ENCODE peak calls at places on chromosome 1, in eight cellular contexts. L is fibroblast of the aortic adventitia; J is cardiac muscle cell; P is breast epithelium; M is aorta; Q is NCI-H524 treated with DMSO at 0.1 percent for 48 hours; K is neural progenitor cell; U is stimulated activated CD8-positive, alpha-beta memory T cell treated with anti-CD3 and anti-CD28 coated beads, Interleukin-7, amount 100 ng/mL, for 1 hour. Y is an unnamed sample.

GRCh38 chr1:31660871-31661455 is 16.3 kb upstream of the PEF1 start:
- DNase-seq in L (no peak), J (no peak), P (no peak), M (no peak), Q (no peak), K (no peak), U (no peak), Y (no peak)

GRCh38 chr1:229596961-229597699 is 28.8 kb downstream of the TAF5L start:
- DNase-seq in L (peak; percentile 74), J (peak; percentile 33), P (no peak), M (peak; percentile 87), Q (no peak), K (no peak), U (no peak), Y (no peak)

GRCh38 chr1:48470506-48470905 is 1.5 kb downstream of the SPATA6 start:
- DNase-seq in L (no peak), J (peak; percentile 58), P (no peak), M (no peak), Q (no peak), K (peak; percentile 42), U (no peak), Y (no peak)

GRCh38 chr1:201468844-201469644 is at the start of gene PHLDA3:
- DNase-seq in L (peak; percentile 87), J (peak; percentile 95), P (peak; percentile 93), M (peak; percentile 98), Q (peak; percentile 47), K (peak; percentile 88), U (no peak), Y (peak; percentile 91)

GRCh38 chr1:79629414-79629813 is 622.9 kb upstream of the ADGRL4 start:
- DNase-seq in L (no peak), J (no peak), P (no peak), M (no peak), Q (no peak), K (no peak), U (no peak), Y (no peak)

GRCh38 chr1:192524223-192524622 is 51.4 kb upstream of the RGS1 start:
- DNase-seq in L (peak; percentile 63), J (no peak), P (no peak), M (no peak), Q (no peak), K (no peak), U (no peak), Y (no peak)

GRCh38 chr1:81703736-81704463 is 96.8 kb upstream of the ADGRL2 start:
- DNase-seq in L (peak; percentile 67), J (peak; percentile 46), P (no peak), M (no peak), Q (no peak), K (peak; percentile 53), U (no peak), Y (no peak)

GRCh38 chr1:180981596-180982387 is 40.9 kb downstream of the STX6 start:
- DNase-seq in L (no peak), J (no peak), P (no peak), M (no peak), Q (no peak), K (peak; percentile 48), U (no peak), Y (no peak)

GRCh38 chr1:220818421-220819173 is 31.9 kb downstream of the MTARC1 start:
- DNase-seq in L (peak; percentile 93), J (peak; percentile 62), P (no peak), M (no peak), Q (no peak), K (no peak), U (no peak), Y (no peak)

GRCh38 chr1:233904979-233905415 is 521 bp downstream of the SLC35F3 start:
- DNase-seq in L (no peak), J (peak; percentile 6), P (no peak), M (no peak), Q (peak; percentile 1), K (no peak), U (no peak), Y (no peak)

GRCh38 chr1:155529109-155529508 is 33.5 kb downstream of the ASH1L start:
- DNase-seq in L (no peak), J (no peak), P (no peak), M (no peak), Q (no peak), K (no peak), U (no peak), Y (no peak)

GRCh38 chr1:233714631-233715217 is 100.8 kb downstream of the KCNK1 start:
- DNase-seq in L (no peak), J (no peak), P (no peak), M (no peak), Q (no peak), K (no peak), U (no peak), Y (no peak)